ENCODE peak calls at places on chromosomes 16 and 17, in five cellular contexts. One of them, this sample, is unnamed.
A peak's percentile ranks its signal among the peaks of the same experiment; 100 is the strongest.

GRCh38 chr16:10992797-10993196 is 48.4 kb downstream of the CLEC16A start:
- DNase-seq in ecto neural progenitor cell: no peak
- DNase-seq in AG09309: no peak
- DNase-seq in NB4: peak; percentile 68
- DNase-seq in HEK293T: no peak
- DNase-seq in this sample: no peak

GRCh38 chr16:70529051-70529777 is 5.6 kb downstream of the SF3B3 start:
- DNase-seq in HEK293T: no peak
- DNase-seq in NB4: peak; percentile 63
- DNase-seq in ecto neural progenitor cell: no peak
- DNase-seq in AG09309: no peak
- DNase-seq in this sample: peak; percentile 46

GRCh38 chr17:38942641-38943040 is 17.2 kb downstream of the LASP1NB start:
- DNase-seq in HEK293T: no peak
- DNase-seq in ecto neural progenitor cell: no peak
- DNase-seq in AG09309: no peak
- DNase-seq in NB4: no peak
- DNase-seq in this sample: no peak

GRCh38 chr17:7687072-7687907 is at the start of gene TP53:
- DNase-seq in NB4: peak; percentile 91
- DNase-seq in HEK293T: peak; percentile 79
- DNase-seq in ecto neural progenitor cell: peak; percentile 94
- DNase-seq in AG09309: peak; percentile 67
- DNase-seq in this sample: peak; percentile 84

GRCh38 chr17:53655591-53655990 is 167.1 kb upstream of the KIF2B start:
- DNase-seq in ecto neural progenitor cell: no peak
- DNase-seq in NB4: no peak
- DNase-seq in AG09309: no peak
- DNase-seq in HEK293T: no peak
- DNase-seq in this sample: no peak

GRCh38 chr17:78208486-78208885 is 5.6 kb upstream of the BIRC5 start:
- DNase-seq in AG09309: no peak
- DNase-seq in NB4: no peak
- DNase-seq in HEK293T: no peak
- DNase-seq in ecto neural progenitor cell: no peak
- DNase-seq in this sample: no peak

GRCh38 chr17:12959441-12959840 is 58.4 kb downstream of the ELAC2 start:
- DNase-seq in NB4: peak; percentile 31
- DNase-seq in ecto neural progenitor cell: no peak
- DNase-seq in AG09309: peak; percentile 35
- DNase-seq in HEK293T: no peak
- DNase-seq in this sample: no peak

GRCh38 chr16:79867425-79867997 is 267.0 kb upstream of the MAF start:
- DNase-seq in ecto neural progenitor cell: no peak
- DNase-seq in NB4: no peak
- DNase-seq in AG09309: no peak
- DNase-seq in HEK293T: no peak
- DNase-seq in this sample: no peak

GRCh38 chr17:81097943-81098308 is 63.0 kb downstream of the BAIAP2 start:
- DNase-seq in AG09309: no peak
- DNase-seq in NB4: peak; percentile 82
- DNase-seq in ecto neural progenitor cell: no peak
- DNase-seq in HEK293T: no peak
- DNase-seq in this sample: no peak

GRCh38 chr16:54817940-54818574 is 112.6 kb upstream of the IRX5 start:
- DNase-seq in ecto neural progenitor cell: no peak
- DNase-seq in HEK293T: no peak
- DNase-seq in NB4: peak; percentile 23
- DNase-seq in AG09309: no peak
- DNase-seq in this sample: no peak

GRCh38 chr17:41020346-41020745 is 6.7 kb downstream of the KRTAP1-5 start:
- DNase-seq in NB4: no peak
- DNase-seq in HEK293T: no peak
- DNase-seq in AG09309: no peak
- DNase-seq in ecto neural progenitor cell: no peak
- DNase-seq in this sample: no peak